ENCODE peak calls at places on chromosomes 4 and X, in nine cellular contexts. V is IMR-90, M is testis, C is fibroblast of pulmonary artery, E is colonic mucosa, F is fibroblast of lung, R is ovary, J is Peyer's patch, I is choroid plexus epithelial cell. O is an unnamed sample.

GRCh38 chr4:87011340-87012034 is 76.7 kb downstream of the AFF1 start:
- DNase-seq in I (peak; percentile 94), R (no peak), E (peak; percentile 45), C (peak; percentile 92), J (no peak), V (peak; percentile 89), M (no peak), F (peak; percentile 92), O (peak; percentile 83)

GRCh38 chr4:137519406-137519805 is 12.9 kb downstream of the PCDH18 start:
- DNase-seq in I (peak; percentile 81), M (no peak), C (peak; percentile 74), J (no peak), R (no peak), V (peak; percentile 83), F (peak; percentile 77), E (no peak), O (peak; percentile 81)

GRCh38 chrX:73818200-73819116 is 255.5 kb downstream of the CHIC1 start:
- DNase-seq in M (no peak), R (no peak), E (no peak), V (no peak), J (no peak), I (no peak), C (no peak), F (no peak), O (no peak)

GRCh38 chr4:15392053-15392805 is 35.6 kb upstream of the C1QTNF7 start:
- DNase-seq in F (peak; percentile 56), J (no peak), V (no peak), M (no peak), R (no peak), I (no peak), C (no peak), E (no peak), O (no peak)

GRCh38 chr4:185565696-185566095 is 30.4 kb upstream of the PDLIM3 start:
- DNase-seq in R (no peak), F (no peak), E (no peak), V (no peak), M (no peak), I (no peak), J (no peak), C (no peak), O (no peak)

GRCh38 chrX:136754641-136755040 is 26.1 kb downstream of the ARHGEF6 start:
- DNase-seq in F (peak; percentile 64), E (no peak), V (no peak), I (no peak), R (no peak), M (peak; percentile 29), C (no peak), J (no peak), O (peak; percentile 72)

GRCh38 chrX:25275159-25275558 is 259.4 kb upstream of the ARX start:
- DNase-seq in R (no peak), V (no peak), M (no peak), C (no peak), I (no peak), F (no peak), E (no peak), J (no peak), O (no peak)

GRCh38 chr4:25838526-25838925 is 24.3 kb downstream of the SEL1L3 start:
- DNase-seq in F (no peak), J (no peak), E (no peak), I (no peak), C (no peak), M (no peak), R (no peak), V (no peak), O (no peak)

GRCh38 chr4:174383783-174384182 is 100.1 kb downstream of the CEP44 start:
- DNase-seq in E (no peak), M (no peak), J (no peak), C (no peak), R (no peak), V (no peak), F (no peak), I (no peak), O (no peak)

GRCh38 chr4:53908661-53909078 is 155.7 kb downstream of the CHIC2 start:
- DNase-seq in F (peak; percentile 94), J (peak; percentile 60), C (peak; percentile 97), I (peak; percentile 97), M (peak; percentile 74), R (peak; percentile 56), V (peak; percentile 97), E (peak; percentile 38), O (peak; percentile 89)

GRCh38 chr4:663438-664428 is 10.3 kb downstream of the ATP5ME start:
- DNase-seq in E (no peak), M (peak; percentile 64), I (no peak), C (no peak), F (no peak), R (peak; percentile 53), J (peak; percentile 87), V (no peak), O (no peak)

GRCh38 chr4:7434766-7435150 is at the start of gene PSAPL1:
- DNase-seq in R (peak; percentile 58), V (peak; percentile 3), F (peak; percentile 33), M (peak; percentile 87), C (peak; percentile 47), I (peak; percentile 31), E (peak; percentile 40), J (no peak), O (no peak)

GRCh38 chr4:40247350-40247749 is 50.5 kb downstream of the RHOH start:
- DNase-seq in J (peak; percentile 81), C (no peak), M (no peak), V (no peak), E (no peak), R (no peak), I (no peak), F (no peak), O (no peak)

GRCh38 chr4:85722401-85722800 is 247.5 kb downstream of the ARHGAP24 start:
- DNase-seq in R (no peak), V (no peak), C (no peak), M (no peak), I (no peak), F (no peak), J (no peak), E (no peak), O (no peak)

GRCh38 chr4:115844180-115844579 is 730.8 kb upstream of the NDST4 start:
- DNase-seq in F (no peak), J (no peak), M (no peak), R (no peak), I (no peak), C (no peak), V (no peak), E (no peak), O (no peak)

GRCh38 chr4:151407466-151408379 is 1.3 kb upstream of the FHIP1A start:
- DNase-seq in E (peak; percentile 63), V (no peak), M (peak; percentile 17), C (no peak), F (peak; percentile 14), R (peak; percentile 20), J (peak; percentile 69), I (no peak), O (peak; percentile 5)

GRCh38 chr4:13905543-13905942 is 278.0 kb upstream of the BOD1L1 start:
- DNase-seq in C (peak; percentile 92), E (no peak), M (no peak), I (peak; percentile 89), F (peak; percentile 88), V (peak; percentile 95), J (no peak), R (no peak), O (peak; percentile 89)

GRCh38 chr4:100286601-100287000 is 96.3 kb upstream of the DDIT4L start:
- DNase-seq in E (no peak), F (no peak), I (no peak), J (no peak), R (no peak), V (no peak), C (no peak), M (no peak), O (no peak)

DNA sequence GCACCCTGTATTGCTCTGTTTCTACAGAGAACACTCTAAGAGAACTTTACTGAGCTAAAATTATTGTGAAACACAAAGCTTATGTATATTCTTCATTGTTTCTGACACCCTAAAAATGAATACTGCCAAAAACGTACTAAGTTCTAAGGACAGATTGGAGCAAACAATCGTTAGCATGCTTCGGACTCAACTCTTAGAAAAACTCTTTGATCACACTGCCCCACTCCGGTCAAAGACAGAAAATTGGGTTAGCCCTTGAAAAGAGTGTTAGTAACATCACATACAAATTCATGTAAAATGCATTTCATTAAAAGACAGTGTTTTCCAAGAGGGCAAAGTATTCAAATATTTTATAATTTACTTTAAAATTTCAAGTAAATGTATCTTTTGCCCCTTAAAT is 177.4 kb downstream of the DCHS2 start:
- DNase-seq in C (peak; percentile 40), F (peak; percentile 34), R (no peak), E (no peak), I (peak; percentile 61), J (no peak), M (peak; percentile 36), V (no peak), O (peak; percentile 25)
- TF ChIP-seq CTCF in C (peak; percentile 16), F (peak; percentile 47), R (no peak), E (no peak), I (peak; percentile 52), J (no peak), M (no peak), V (no peak), O (peak; percentile 19)

GRCh38 chrX:28188526-28188925 is 207.3 kb upstream of the DCAF8L1 start:
- DNase-seq in C (no peak), E (no peak), V (no peak), M (no peak), R (no peak), I (peak; percentile 2), J (no peak), F (peak; percentile 53), O (no peak)
- H3K4me3 ChIP-seq in C (no peak overlapping the region), E (no peak overlapping the region), V (no peak overlapping the region), M (no peak overlapping the region), R (no peak overlapping the region), I (no peak overlapping the region), J (no peak overlapping the region), F (no peak overlapping the region), O (no peak overlapping the region)

GRCh38 chr4:42995343-42995944 is 102.9 kb downstream of the GRXCR1 start:
- DNase-seq in I (peak; percentile 38), E (no peak), R (no peak), M (no peak), V (peak; percentile 22), C (peak; percentile 41), F (peak; percentile 29), J (no peak), O (peak; percentile 20)
- TF ChIP-seq CTCF in I (peak; percentile 60), E (peak; percentile 42), R (no peak), M (peak; percentile 66), V (peak; percentile 77), C (peak; percentile 72), F (peak; percentile 64), J (peak; percentile 27), O (peak; percentile 69)

DNA sequence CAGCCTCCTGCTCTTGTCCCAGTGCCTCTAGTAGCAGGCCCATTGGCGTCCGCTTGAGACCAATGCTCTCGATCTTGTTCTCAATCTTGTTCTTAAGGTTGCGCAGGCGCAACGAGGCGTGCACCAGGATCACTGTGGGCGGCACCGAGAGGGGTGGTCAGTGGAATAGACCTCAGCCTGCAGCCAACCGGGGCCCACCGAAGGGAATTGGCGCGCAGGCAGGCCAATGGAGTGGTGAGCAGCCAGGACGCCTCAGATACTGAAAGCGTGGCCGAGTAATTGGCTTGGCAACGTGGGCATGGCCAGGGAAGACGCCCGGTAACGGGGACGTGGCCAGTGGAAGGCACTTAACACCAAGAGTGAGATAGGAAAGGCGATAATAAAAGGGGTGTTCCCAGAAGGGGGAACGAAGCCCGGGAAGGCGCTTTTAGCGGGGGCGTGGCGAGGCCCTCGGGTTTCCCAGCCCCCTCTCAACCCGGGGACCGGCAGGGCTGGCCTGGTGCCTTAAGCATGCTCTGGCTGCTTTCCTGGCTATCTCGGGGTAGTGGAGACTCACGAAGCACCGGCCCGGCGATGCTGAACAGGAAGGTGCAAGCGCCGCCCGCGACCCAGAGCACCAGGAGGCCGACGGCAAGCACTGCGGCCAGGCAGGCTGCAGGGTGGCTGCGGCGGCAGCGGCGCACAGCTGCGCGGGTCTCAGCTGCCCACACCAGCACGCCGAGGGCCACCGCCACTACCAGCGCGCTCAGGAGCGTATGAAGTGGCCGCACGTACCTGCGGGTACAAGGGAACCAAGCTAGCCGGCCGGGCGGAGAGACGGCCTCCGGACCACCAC is 1.7 kb downstream of the PRAF2 start:
- DNase-seq in I (peak; percentile 87), V (peak; percentile 67), E (peak; percentile 72), J (peak; percentile 68), F (peak; percentile 79), C (peak; percentile 73), R (peak; percentile 79), M (peak; percentile 77), O (peak; percentile 77)
- H3K4me3 ChIP-seq in I (peak overlapping the region; percentile 75), V (peak overlapping the region; percentile 85), E (peak overlapping the region; percentile 9), J (peak overlapping the region; percentile 60), F (peak overlapping the region; percentile 76), C (peak overlapping the region; percentile 73), R (peak overlapping the region; percentile 49), M (peak overlapping the region; percentile 9), O (peak overlapping the region; percentile 74)